ENCODE peak calls at places on chromosomes 11 and 22, in five cellular contexts. F is myocyte, A is pons, D is cardiac muscle cell, P is neural crest cell. Q is an unnamed sample.

GRCh38 chr11:126989942-126990715 is 10.4 kb downstream of the KIRREL3 start:
- DNase-seq in F (peak; percentile 80), A (peak; percentile 76), D (peak; percentile 73), P (peak; percentile 82), Q (peak; percentile 87)

GRCh38 chr11:117459121-117459978 is 131.7 kb downstream of the CEP164 start:
- DNase-seq in F (no peak), A (no peak), D (no peak), P (no peak), Q (no peak)

GRCh38 chr11:116180806-116181600 is 591.8 kb downstream of the BUD13 start:
- DNase-seq in F (no peak), A (no peak), D (no peak), P (no peak), Q (peak; percentile 70)

GRCh38 chr11:71199226-71199815 is 53.1 kb downstream of the SHANK2 start:
- DNase-seq in F (peak; percentile 26), A (no peak), D (no peak), P (no peak), Q (no peak)

GRCh38 chr11:66619080-66619554 is 2.7 kb downstream of the RBM14 start:
- DNase-seq in F (peak; percentile 38), A (peak; percentile 57), D (peak; percentile 87), P (no peak), Q (no peak)

GRCh38 chr11:109796253-109796652 is 296.9 kb upstream of the ZC3H12C start:
- DNase-seq in F (no peak), A (no peak), D (no peak), P (no peak), Q (no peak)

GRCh38 chr11:64545605-64546004 is 45.4 kb upstream of the SLC22A12 start:
- DNase-seq in F (no peak), A (no peak), D (peak; percentile 59), P (no peak), Q (no peak)

GRCh38 chr11:1062075-1062820 is 12.4 kb upstream of the MUC2 start:
- DNase-seq in F (no peak), A (no peak), D (no peak), P (no peak), Q (no peak)

GRCh38 chr11:27673979-27674663 is 26.1 kb downstream of the BDNF start:
- DNase-seq in F (no peak), A (no peak), D (no peak), P (no peak), Q (no peak)

GRCh38 chr11:63896071-63896470 is 20.9 kb downstream of the RCOR2 start:
- DNase-seq in F (no peak), A (no peak), D (no peak), P (no peak), Q (peak; percentile 33)

GRCh38 chr11:66042227-66043007 is 6.5 kb downstream of the GAL3ST3 start:
- DNase-seq in F (no peak), A (no peak), D (no peak), P (no peak), Q (no peak)

GRCh38 chr11:119739975-119740374 is 11.0 kb upstream of the NECTIN1 start:
- DNase-seq in F (no peak), A (no peak), D (no peak), P (no peak), Q (no peak)

GRCh38 chr11:33179431-33179830 is 18.2 kb upstream of the CSTF3 start:
- DNase-seq in F (no peak), A (no peak), D (peak; percentile 36), P (no peak), Q (no peak)

GRCh38 chr22:17706451-17706900 is 67.8 kb downstream of the BID start:
- DNase-seq in F (peak; percentile 88), A (peak; percentile 94), D (peak; percentile 90), P (no peak), Q (peak; percentile 37)

GRCh38 chr11:61337706-61338268 is 4.8 kb downstream of the TKFC start:
- DNase-seq in F (no peak), A (no peak), D (no peak), P (no peak), Q (no peak)

GRCh38 chr11:5690216-5690615 is 626 bp downstream of the TRIM22 start:
- DNase-seq in F (peak; percentile 67), A (peak; percentile 48), D (peak; percentile 52), P (no peak), Q (no peak)

GRCh38 chr11:112724194-112724790 is 236.9 kb upstream of the NCAM1 start:
- DNase-seq in F (no peak), A (no peak), D (no peak), P (no peak), Q (no peak)

GRCh38 chr11:12088047-12088481 is 22.3 kb upstream of the MICAL2 start:
- DNase-seq in F (peak; percentile 28), A (peak; percentile 48), D (peak; percentile 68), P (no peak), Q (peak; percentile 70)

GRCh38 chr11:91800208-91800914 is 424.3 kb upstream of the FAT3 start:
- DNase-seq in F (no peak), A (no peak), D (no peak), P (no peak), Q (no peak)

GRCh38 chr11:34154059-34154875 is 48.8 kb downstream of the NAT10 start:
- DNase-seq in F (no peak), A (peak; percentile 33), D (no peak), P (no peak), Q (no peak)

GRCh38 chr22:31253949-31254348 is 38.3 kb downstream of the PIK3IP1 start:
- DNase-seq in F (peak; percentile 78), A (no peak), D (no peak), P (no peak), Q (no peak)

GRCh38 chr11:115939104-115939503 is 434.9 kb upstream of the CADM1 start:
- DNase-seq in F (peak; percentile 29), A (no peak), D (peak; percentile 20), P (no peak), Q (no peak)